ENCODE peak calls at places on chromosomes 2 and 18, in eight cellular contexts. One of them, this sample, is unnamed.

GRCh38 chr2:179302764-179303561 is 38.3 kb upstream of the SESTD1 start:
- DNase-seq in NCI-H748 treated with DMSO at 0.1 percent for 48 hours: no peak
- DNase-seq in T-helper 17 cell: no peak
- DNase-seq in HTR-8/SVneo: no peak
- DNase-seq in activated CD8-positive, alpha-beta memory T cell treated with anti-CD3 and anti-CD28 coated beads, Interleukin-2, amount 10 ng/mL, durations not matched to agents 7 days and 5 days: no peak
- DNase-seq in stimulated activated CD4-positive, alpha-beta T cell treated with anti-CD3 and anti-CD28 coated beads, TNF-alpha, amount 100 ng/mL, for 1 hour: no peak
- DNase-seq in PC-9: no peak
- DNase-seq in A673: no peak
- DNase-seq in this sample: no peak

GRCh38 chr2:71963295-71963694 is 184.4 kb downstream of the CYP26B1 start:
- DNase-seq in T-helper 17 cell: no peak
- DNase-seq in stimulated activated CD4-positive, alpha-beta T cell treated with anti-CD3 and anti-CD28 coated beads, TNF-alpha, amount 100 ng/mL, for 1 hour: no peak
- DNase-seq in A673: no peak
- DNase-seq in PC-9: no peak
- DNase-seq in HTR-8/SVneo: no peak
- DNase-seq in activated CD8-positive, alpha-beta memory T cell treated with anti-CD3 and anti-CD28 coated beads, Interleukin-2, amount 10 ng/mL, durations not matched to agents 7 days and 5 days: no peak
- DNase-seq in NCI-H748 treated with DMSO at 0.1 percent for 48 hours: no peak
- DNase-seq in this sample: no peak

GRCh38 chr2:175025946-175026345 is 20.8 kb upstream of the CHN1 start:
- DNase-seq in T-helper 17 cell: no peak
- DNase-seq in stimulated activated CD4-positive, alpha-beta T cell treated with anti-CD3 and anti-CD28 coated beads, TNF-alpha, amount 100 ng/mL, for 1 hour: no peak
- DNase-seq in A673: no peak
- DNase-seq in HTR-8/SVneo: no peak
- DNase-seq in NCI-H748 treated with DMSO at 0.1 percent for 48 hours: no peak
- DNase-seq in activated CD8-positive, alpha-beta memory T cell treated with anti-CD3 and anti-CD28 coated beads, Interleukin-2, amount 10 ng/mL, durations not matched to agents 7 days and 5 days: no peak
- DNase-seq in PC-9: no peak
- DNase-seq in this sample: no peak

GRCh38 chr18:8987250-8987649 is 115.2 kb upstream of the NDUFV2 start:
- DNase-seq in HTR-8/SVneo: no peak
- DNase-seq in T-helper 17 cell: no peak
- DNase-seq in stimulated activated CD4-positive, alpha-beta T cell treated with anti-CD3 and anti-CD28 coated beads, TNF-alpha, amount 100 ng/mL, for 1 hour: no peak
- DNase-seq in A673: no peak
- DNase-seq in activated CD8-positive, alpha-beta memory T cell treated with anti-CD3 and anti-CD28 coated beads, Interleukin-2, amount 10 ng/mL, durations not matched to agents 7 days and 5 days: no peak
- DNase-seq in PC-9: no peak
- DNase-seq in NCI-H748 treated with DMSO at 0.1 percent for 48 hours: no peak
- DNase-seq in this sample: no peak

GRCh38 chr18:26103579-26103978 is 13.2 kb upstream of the SS18 start:
- DNase-seq in HTR-8/SVneo: no peak
- DNase-seq in activated CD8-positive, alpha-beta memory T cell treated with anti-CD3 and anti-CD28 coated beads, Interleukin-2, amount 10 ng/mL, durations not matched to agents 7 days and 5 days: peak
- DNase-seq in A673: peak
- DNase-seq in T-helper 17 cell: no peak
- DNase-seq in NCI-H748 treated with DMSO at 0.1 percent for 48 hours: no peak
- DNase-seq in stimulated activated CD4-positive, alpha-beta T cell treated with anti-CD3 and anti-CD28 coated beads, TNF-alpha, amount 100 ng/mL, for 1 hour: no peak
- DNase-seq in PC-9: no peak
- DNase-seq in this sample: no peak

GRCh38 chr18:79241755-79242154 is 154.0 kb upstream of the NFATC1 start:
- DNase-seq in NCI-H748 treated with DMSO at 0.1 percent for 48 hours: peak
- DNase-seq in activated CD8-positive, alpha-beta memory T cell treated with anti-CD3 and anti-CD28 coated beads, Interleukin-2, amount 10 ng/mL, durations not matched to agents 7 days and 5 days: no peak
- DNase-seq in PC-9: no peak
- DNase-seq in T-helper 17 cell: no peak
- DNase-seq in A673: peak
- DNase-seq in HTR-8/SVneo: no peak
- DNase-seq in stimulated activated CD4-positive, alpha-beta T cell treated with anti-CD3 and anti-CD28 coated beads, TNF-alpha, amount 100 ng/mL, for 1 hour: no peak
- DNase-seq in this sample: no peak

GRCh38 chr2:38176619-38177021 is 100.7 kb upstream of the CYP1B1 start:
- DNase-seq in stimulated activated CD4-positive, alpha-beta T cell treated with anti-CD3 and anti-CD28 coated beads, TNF-alpha, amount 100 ng/mL, for 1 hour: no peak
- DNase-seq in HTR-8/SVneo: peak
- DNase-seq in activated CD8-positive, alpha-beta memory T cell treated with anti-CD3 and anti-CD28 coated beads, Interleukin-2, amount 10 ng/mL, durations not matched to agents 7 days and 5 days: no peak
- DNase-seq in T-helper 17 cell: no peak
- DNase-seq in A673: no peak
- DNase-seq in NCI-H748 treated with DMSO at 0.1 percent for 48 hours: no peak
- DNase-seq in PC-9: no peak
- DNase-seq in this sample: no peak

GRCh38 chr2:69340101-69340775 is 46.8 kb downstream of the GFPT1 start:
- DNase-seq in stimulated activated CD4-positive, alpha-beta T cell treated with anti-CD3 and anti-CD28 coated beads, TNF-alpha, amount 100 ng/mL, for 1 hour: no peak
- DNase-seq in activated CD8-positive, alpha-beta memory T cell treated with anti-CD3 and anti-CD28 coated beads, Interleukin-2, amount 10 ng/mL, durations not matched to agents 7 days and 5 days: no peak
- DNase-seq in T-helper 17 cell: no peak
- DNase-seq in NCI-H748 treated with DMSO at 0.1 percent for 48 hours: no peak
- DNase-seq in HTR-8/SVneo: no peak
- DNase-seq in A673: no peak
- DNase-seq in PC-9: no peak
- DNase-seq in this sample: no peak

GRCh38 chr18:30376515-30376914 is 666.0 kb downstream of the DSC3 start:
- DNase-seq in PC-9: no peak
- DNase-seq in activated CD8-positive, alpha-beta memory T cell treated with anti-CD3 and anti-CD28 coated beads, Interleukin-2, amount 10 ng/mL, durations not matched to agents 7 days and 5 days: no peak
- DNase-seq in HTR-8/SVneo: no peak
- DNase-seq in NCI-H748 treated with DMSO at 0.1 percent for 48 hours: peak
- DNase-seq in stimulated activated CD4-positive, alpha-beta T cell treated with anti-CD3 and anti-CD28 coated beads, TNF-alpha, amount 100 ng/mL, for 1 hour: no peak
- DNase-seq in A673: peak
- DNase-seq in T-helper 17 cell: no peak
- DNase-seq in this sample: no peak

GRCh38 chr2:217662984-217663602 is 339.7 kb downstream of the TNS1 start:
- DNase-seq in NCI-H748 treated with DMSO at 0.1 percent for 48 hours: no peak
- DNase-seq in stimulated activated CD4-positive, alpha-beta T cell treated with anti-CD3 and anti-CD28 coated beads, TNF-alpha, amount 100 ng/mL, for 1 hour: no peak
- DNase-seq in T-helper 17 cell: no peak
- DNase-seq in PC-9: peak
- DNase-seq in A673: no peak
- DNase-seq in HTR-8/SVneo: no peak
- DNase-seq in activated CD8-positive, alpha-beta memory T cell treated with anti-CD3 and anti-CD28 coated beads, Interleukin-2, amount 10 ng/mL, durations not matched to agents 7 days and 5 days: no peak
- DNase-seq in this sample: no peak

GRCh38 chr2:232230557-232230956 is 148.0 kb upstream of the ALPP start:
- DNase-seq in activated CD8-positive, alpha-beta memory T cell treated with anti-CD3 and anti-CD28 coated beads, Interleukin-2, amount 10 ng/mL, durations not matched to agents 7 days and 5 days: peak
- DNase-seq in stimulated activated CD4-positive, alpha-beta T cell treated with anti-CD3 and anti-CD28 coated beads, TNF-alpha, amount 100 ng/mL, for 1 hour: no peak
- DNase-seq in T-helper 17 cell: no peak
- DNase-seq in PC-9: no peak
- DNase-seq in HTR-8/SVneo: no peak
- DNase-seq in A673: peak
- DNase-seq in NCI-H748 treated with DMSO at 0.1 percent for 48 hours: no peak
- DNase-seq in this sample: no peak

GRCh38 chr2:94979406-94980375 is 45.8 kb upstream of the MAL start:
- DNase-seq in T-helper 17 cell: no peak
- DNase-seq in A673: no peak
- DNase-seq in stimulated activated CD4-positive, alpha-beta T cell treated with anti-CD3 and anti-CD28 coated beads, TNF-alpha, amount 100 ng/mL, for 1 hour: no peak
- DNase-seq in activated CD8-positive, alpha-beta memory T cell treated with anti-CD3 and anti-CD28 coated beads, Interleukin-2, amount 10 ng/mL, durations not matched to agents 7 days and 5 days: no peak
- DNase-seq in PC-9: no peak
- DNase-seq in HTR-8/SVneo: no peak
- DNase-seq in NCI-H748 treated with DMSO at 0.1 percent for 48 hours: no peak
- DNase-seq in this sample: no peak

GRCh38 chr2:96819101-96819875 is 3.2 kb downstream of the CNNM3 start:
- DNase-seq in T-helper 17 cell: no peak
- DNase-seq in activated CD8-positive, alpha-beta memory T cell treated with anti-CD3 and anti-CD28 coated beads, Interleukin-2, amount 10 ng/mL, durations not matched to agents 7 days and 5 days: no peak
- DNase-seq in PC-9: no peak
- DNase-seq in HTR-8/SVneo: no peak
- DNase-seq in stimulated activated CD4-positive, alpha-beta T cell treated with anti-CD3 and anti-CD28 coated beads, TNF-alpha, amount 100 ng/mL, for 1 hour: no peak
- DNase-seq in NCI-H748 treated with DMSO at 0.1 percent for 48 hours: no peak
- DNase-seq in A673: no peak
- DNase-seq in this sample: no peak

GRCh38 chr2:220855296-220855695 is 716.8 kb downstream of the EPHA4 start:
- DNase-seq in T-helper 17 cell: no peak
- DNase-seq in activated CD8-positive, alpha-beta memory T cell treated with anti-CD3 and anti-CD28 coated beads, Interleukin-2, amount 10 ng/mL, durations not matched to agents 7 days and 5 days: no peak
- DNase-seq in stimulated activated CD4-positive, alpha-beta T cell treated with anti-CD3 and anti-CD28 coated beads, TNF-alpha, amount 100 ng/mL, for 1 hour: no peak
- DNase-seq in NCI-H748 treated with DMSO at 0.1 percent for 48 hours: no peak
- DNase-seq in HTR-8/SVneo: no peak
- DNase-seq in A673: peak
- DNase-seq in PC-9: no peak
- DNase-seq in this sample: peak

GRCh38 chr2:54559593-54560145 is 103.5 kb downstream of the SPTBN1 start:
- DNase-seq in HTR-8/SVneo: peak
- DNase-seq in A673: peak
- DNase-seq in NCI-H748 treated with DMSO at 0.1 percent for 48 hours: no peak
- DNase-seq in PC-9: peak
- DNase-seq in stimulated activated CD4-positive, alpha-beta T cell treated with anti-CD3 and anti-CD28 coated beads, TNF-alpha, amount 100 ng/mL, for 1 hour: no peak
- DNase-seq in T-helper 17 cell: no peak
- DNase-seq in activated CD8-positive, alpha-beta memory T cell treated with anti-CD3 and anti-CD28 coated beads, Interleukin-2, amount 10 ng/mL, durations not matched to agents 7 days and 5 days: no peak
- DNase-seq in this sample: no peak

GRCh38 chr2:158297120-158297519 is 159.4 kb downstream of the CCDC148 start:
- DNase-seq in NCI-H748 treated with DMSO at 0.1 percent for 48 hours: peak
- DNase-seq in activated CD8-positive, alpha-beta memory T cell treated with anti-CD3 and anti-CD28 coated beads, Interleukin-2, amount 10 ng/mL, durations not matched to agents 7 days and 5 days: no peak
- DNase-seq in stimulated activated CD4-positive, alpha-beta T cell treated with anti-CD3 and anti-CD28 coated beads, TNF-alpha, amount 100 ng/mL, for 1 hour: no peak
- DNase-seq in A673: no peak
- DNase-seq in T-helper 17 cell: no peak
- DNase-seq in HTR-8/SVneo: no peak
- DNase-seq in PC-9: no peak
- DNase-seq in this sample: no peak

GRCh38 chr2:111135910-111136297 is 15.2 kb downstream of the BCL2L11 start:
- DNase-seq in NCI-H748 treated with DMSO at 0.1 percent for 48 hours: no peak
- DNase-seq in PC-9: peak
- DNase-seq in A673: no peak
- DNase-seq in activated CD8-positive, alpha-beta memory T cell treated with anti-CD3 and anti-CD28 coated beads, Interleukin-2, amount 10 ng/mL, durations not matched to agents 7 days and 5 days: no peak
- DNase-seq in HTR-8/SVneo: no peak
- DNase-seq in T-helper 17 cell: no peak
- DNase-seq in stimulated activated CD4-positive, alpha-beta T cell treated with anti-CD3 and anti-CD28 coated beads, TNF-alpha, amount 100 ng/mL, for 1 hour: no peak
- DNase-seq in this sample: no peak

GRCh38 chr2:133523406-133523805 is 44.9 kb downstream of the NCKAP5 start:
- DNase-seq in activated CD8-positive, alpha-beta memory T cell treated with anti-CD3 and anti-CD28 coated beads, Interleukin-2, amount 10 ng/mL, durations not matched to agents 7 days and 5 days: no peak
- DNase-seq in stimulated activated CD4-positive, alpha-beta T cell treated with anti-CD3 and anti-CD28 coated beads, TNF-alpha, amount 100 ng/mL, for 1 hour: no peak
- DNase-seq in NCI-H748 treated with DMSO at 0.1 percent for 48 hours: no peak
- DNase-seq in A673: no peak
- DNase-seq in HTR-8/SVneo: no peak
- DNase-seq in PC-9: no peak
- DNase-seq in T-helper 17 cell: no peak
- DNase-seq in this sample: no peak

GRCh38 chr2:19102696-19103403 is 255.6 kb downstream of the OSR1 start:
- DNase-seq in A673: no peak
- DNase-seq in T-helper 17 cell: no peak
- DNase-seq in PC-9: no peak
- DNase-seq in activated CD8-positive, alpha-beta memory T cell treated with anti-CD3 and anti-CD28 coated beads, Interleukin-2, amount 10 ng/mL, durations not matched to agents 7 days and 5 days: no peak
- DNase-seq in stimulated activated CD4-positive, alpha-beta T cell treated with anti-CD3 and anti-CD28 coated beads, TNF-alpha, amount 100 ng/mL, for 1 hour: no peak
- DNase-seq in NCI-H748 treated with DMSO at 0.1 percent for 48 hours: no peak
- DNase-seq in HTR-8/SVneo: no peak
- DNase-seq in this sample: no peak

GRCh38 chr2:10228611-10229365 is 73.9 kb upstream of the HPCAL1 start:
- DNase-seq in A673: no peak
- DNase-seq in HTR-8/SVneo: no peak
- DNase-seq in NCI-H748 treated with DMSO at 0.1 percent for 48 hours: peak
- DNase-seq in activated CD8-positive, alpha-beta memory T cell treated with anti-CD3 and anti-CD28 coated beads, Interleukin-2, amount 10 ng/mL, durations not matched to agents 7 days and 5 days: no peak
- DNase-seq in PC-9: no peak
- DNase-seq in T-helper 17 cell: no peak
- DNase-seq in stimulated activated CD4-positive, alpha-beta T cell treated with anti-CD3 and anti-CD28 coated beads, TNF-alpha, amount 100 ng/mL, for 1 hour: no peak
- DNase-seq in this sample: no peak

GRCh38 chr18:21904856-21905255 is 164.3 kb downstream of the MIB1 start:
- DNase-seq in NCI-H748 treated with DMSO at 0.1 percent for 48 hours: no peak
- DNase-seq in HTR-8/SVneo: no peak
- DNase-seq in activated CD8-positive, alpha-beta memory T cell treated with anti-CD3 and anti-CD28 coated beads, Interleukin-2, amount 10 ng/mL, durations not matched to agents 7 days and 5 days: no peak
- DNase-seq in stimulated activated CD4-positive, alpha-beta T cell treated with anti-CD3 and anti-CD28 coated beads, TNF-alpha, amount 100 ng/mL, for 1 hour: no peak
- DNase-seq in PC-9: no peak
- DNase-seq in A673: no peak
- DNase-seq in T-helper 17 cell: no peak
- DNase-seq in this sample: no peak

GRCh38 chr2:98870516-98871158 is 65.4 kb downstream of the CRACDL start:
- DNase-seq in PC-9: no peak
- DNase-seq in activated CD8-positive, alpha-beta memory T cell treated with anti-CD3 and anti-CD28 coated beads, Interleukin-2, amount 10 ng/mL, durations not matched to agents 7 days and 5 days: no peak
- DNase-seq in T-helper 17 cell: no peak
- DNase-seq in HTR-8/SVneo: no peak
- DNase-seq in A673: no peak
- DNase-seq in NCI-H748 treated with DMSO at 0.1 percent for 48 hours: no peak
- DNase-seq in stimulated activated CD4-positive, alpha-beta T cell treated with anti-CD3 and anti-CD28 coated beads, TNF-alpha, amount 100 ng/mL, for 1 hour: no peak
- DNase-seq in this sample: no peak

GRCh38 chr2:116162395-116162794 is 1652.1 kb upstream of the DDX18 start:
- DNase-seq in PC-9: no peak
- DNase-seq in A673: no peak
- DNase-seq in NCI-H748 treated with DMSO at 0.1 percent for 48 hours: no peak
- DNase-seq in stimulated activated CD4-positive, alpha-beta T cell treated with anti-CD3 and anti-CD28 coated beads, TNF-alpha, amount 100 ng/mL, for 1 hour: no peak
- DNase-seq in activated CD8-positive, alpha-beta memory T cell treated with anti-CD3 and anti-CD28 coated beads, Interleukin-2, amount 10 ng/mL, durations not matched to agents 7 days and 5 days: no peak
- DNase-seq in T-helper 17 cell: no peak
- DNase-seq in HTR-8/SVneo: no peak
- DNase-seq in this sample: no peak

GRCh38 chr2:162113771-162114168 is 38.3 kb downstream of the GCG start:
- DNase-seq in A673: no peak
- DNase-seq in activated CD8-positive, alpha-beta memory T cell treated with anti-CD3 and anti-CD28 coated beads, Interleukin-2, amount 10 ng/mL, durations not matched to agents 7 days and 5 days: no peak
- DNase-seq in NCI-H748 treated with DMSO at 0.1 percent for 48 hours: no peak
- DNase-seq in stimulated activated CD4-positive, alpha-beta T cell treated with anti-CD3 and anti-CD28 coated beads, TNF-alpha, amount 100 ng/mL, for 1 hour: no peak
- DNase-seq in T-helper 17 cell: no peak
- DNase-seq in PC-9: no peak
- DNase-seq in HTR-8/SVneo: no peak
- DNase-seq in this sample: no peak

GRCh38 chr2:15642334-15643208 is 50.9 kb downstream of the DDX1 start:
- DNase-seq in PC-9: no peak
- DNase-seq in stimulated activated CD4-positive, alpha-beta T cell treated with anti-CD3 and anti-CD28 coated beads, TNF-alpha, amount 100 ng/mL, for 1 hour: no peak
- DNase-seq in NCI-H748 treated with DMSO at 0.1 percent for 48 hours: no peak
- DNase-seq in A673: no peak
- DNase-seq in activated CD8-positive, alpha-beta memory T cell treated with anti-CD3 and anti-CD28 coated beads, Interleukin-2, amount 10 ng/mL, durations not matched to agents 7 days and 5 days: no peak
- DNase-seq in HTR-8/SVneo: no peak
- DNase-seq in T-helper 17 cell: no peak
- DNase-seq in this sample: no peak

GRCh38 chr2:10486601-10487079 is 38.5 kb upstream of the ODC1 start:
- DNase-seq in PC-9: no peak
- DNase-seq in HTR-8/SVneo: no peak
- DNase-seq in stimulated activated CD4-positive, alpha-beta T cell treated with anti-CD3 and anti-CD28 coated beads, TNF-alpha, amount 100 ng/mL, for 1 hour: no peak
- DNase-seq in activated CD8-positive, alpha-beta memory T cell treated with anti-CD3 and anti-CD28 coated beads, Interleukin-2, amount 10 ng/mL, durations not matched to agents 7 days and 5 days: peak
- DNase-seq in NCI-H748 treated with DMSO at 0.1 percent for 48 hours: peak
- DNase-seq in A673: peak
- DNase-seq in T-helper 17 cell: no peak
- DNase-seq in this sample: no peak

GRCh38 chr2:122815120-122815519 is 1059.7 kb downstream of the TSN start:
- DNase-seq in NCI-H748 treated with DMSO at 0.1 percent for 48 hours: no peak
- DNase-seq in stimulated activated CD4-positive, alpha-beta T cell treated with anti-CD3 and anti-CD28 coated beads, TNF-alpha, amount 100 ng/mL, for 1 hour: no peak
- DNase-seq in activated CD8-positive, alpha-beta memory T cell treated with anti-CD3 and anti-CD28 coated beads, Interleukin-2, amount 10 ng/mL, durations not matched to agents 7 days and 5 days: no peak
- DNase-seq in A673: no peak
- DNase-seq in PC-9: peak
- DNase-seq in HTR-8/SVneo: no peak
- DNase-seq in T-helper 17 cell: no peak
- DNase-seq in this sample: no peak

GRCh38 chr2:157426477-157426994 is 17.4 kb downstream of the CYTIP start:
- DNase-seq in NCI-H748 treated with DMSO at 0.1 percent for 48 hours: no peak
- DNase-seq in PC-9: no peak
- DNase-seq in A673: no peak
- DNase-seq in stimulated activated CD4-positive, alpha-beta T cell treated with anti-CD3 and anti-CD28 coated beads, TNF-alpha, amount 100 ng/mL, for 1 hour: no peak
- DNase-seq in HTR-8/SVneo: no peak
- DNase-seq in activated CD8-positive, alpha-beta memory T cell treated with anti-CD3 and anti-CD28 coated beads, Interleukin-2, amount 10 ng/mL, durations not matched to agents 7 days and 5 days: no peak
- DNase-seq in T-helper 17 cell: no peak
- DNase-seq in this sample: no peak

GRCh38 chr2:40020997-40021396 is 241.9 kb upstream of the THUMPD2 start:
- DNase-seq in T-helper 17 cell: no peak
- DNase-seq in stimulated activated CD4-positive, alpha-beta T cell treated with anti-CD3 and anti-CD28 coated beads, TNF-alpha, amount 100 ng/mL, for 1 hour: no peak
- DNase-seq in NCI-H748 treated with DMSO at 0.1 percent for 48 hours: no peak
- DNase-seq in HTR-8/SVneo: no peak
- DNase-seq in activated CD8-positive, alpha-beta memory T cell treated with anti-CD3 and anti-CD28 coated beads, Interleukin-2, amount 10 ng/mL, durations not matched to agents 7 days and 5 days: no peak
- DNase-seq in A673: no peak
- DNase-seq in PC-9: no peak
- DNase-seq in this sample: no peak

GRCh38 chr2:223582001-223582400 is 20.2 kb downstream of the SCG2 start:
- DNase-seq in activated CD8-positive, alpha-beta memory T cell treated with anti-CD3 and anti-CD28 coated beads, Interleukin-2, amount 10 ng/mL, durations not matched to agents 7 days and 5 days: no peak
- DNase-seq in A673: no peak
- DNase-seq in PC-9: no peak
- DNase-seq in T-helper 17 cell: no peak
- DNase-seq in NCI-H748 treated with DMSO at 0.1 percent for 48 hours: no peak
- DNase-seq in HTR-8/SVneo: no peak
- DNase-seq in stimulated activated CD4-positive, alpha-beta T cell treated with anti-CD3 and anti-CD28 coated beads, TNF-alpha, amount 100 ng/mL, for 1 hour: no peak
- DNase-seq in this sample: no peak

GRCh38 chr2:226050822-226051221 is 651.3 kb downstream of the NYAP2 start:
- DNase-seq in T-helper 17 cell: no peak
- DNase-seq in activated CD8-positive, alpha-beta memory T cell treated with anti-CD3 and anti-CD28 coated beads, Interleukin-2, amount 10 ng/mL, durations not matched to agents 7 days and 5 days: no peak
- DNase-seq in A673: no peak
- DNase-seq in stimulated activated CD4-positive, alpha-beta T cell treated with anti-CD3 and anti-CD28 coated beads, TNF-alpha, amount 100 ng/mL, for 1 hour: no peak
- DNase-seq in NCI-H748 treated with DMSO at 0.1 percent for 48 hours: no peak
- DNase-seq in PC-9: no peak
- DNase-seq in HTR-8/SVneo: no peak
- DNase-seq in this sample: no peak

GRCh38 chr2:39661771-39662325 is 3.9 kb upstream of the TMEM178A start:
- DNase-seq in stimulated activated CD4-positive, alpha-beta T cell treated with anti-CD3 and anti-CD28 coated beads, TNF-alpha, amount 100 ng/mL, for 1 hour: no peak
- DNase-seq in activated CD8-positive, alpha-beta memory T cell treated with anti-CD3 and anti-CD28 coated beads, Interleukin-2, amount 10 ng/mL, durations not matched to agents 7 days and 5 days: no peak
- DNase-seq in NCI-H748 treated with DMSO at 0.1 percent for 48 hours: no peak
- DNase-seq in A673: no peak
- DNase-seq in HTR-8/SVneo: no peak
- DNase-seq in PC-9: no peak
- DNase-seq in T-helper 17 cell: no peak
- DNase-seq in this sample: no peak

GRCh38 chr2:190720276-190720675 is 71.4 kb downstream of the NAB1 start:
- DNase-seq in NCI-H748 treated with DMSO at 0.1 percent for 48 hours: no peak
- DNase-seq in activated CD8-positive, alpha-beta memory T cell treated with anti-CD3 and anti-CD28 coated beads, Interleukin-2, amount 10 ng/mL, durations not matched to agents 7 days and 5 days: no peak
- DNase-seq in stimulated activated CD4-positive, alpha-beta T cell treated with anti-CD3 and anti-CD28 coated beads, TNF-alpha, amount 100 ng/mL, for 1 hour: no peak
- DNase-seq in A673: no peak
- DNase-seq in T-helper 17 cell: no peak
- DNase-seq in HTR-8/SVneo: no peak
- DNase-seq in PC-9: no peak
- DNase-seq in this sample: no peak

GRCh38 chr2:48157150-48157549 is 250.9 kb upstream of the FBXO11 start:
- DNase-seq in activated CD8-positive, alpha-beta memory T cell treated with anti-CD3 and anti-CD28 coated beads, Interleukin-2, amount 10 ng/mL, durations not matched to agents 7 days and 5 days: no peak
- DNase-seq in PC-9: no peak
- DNase-seq in T-helper 17 cell: no peak
- DNase-seq in HTR-8/SVneo: no peak
- DNase-seq in A673: no peak
- DNase-seq in stimulated activated CD4-positive, alpha-beta T cell treated with anti-CD3 and anti-CD28 coated beads, TNF-alpha, amount 100 ng/mL, for 1 hour: no peak
- DNase-seq in NCI-H748 treated with DMSO at 0.1 percent for 48 hours: no peak
- DNase-seq in this sample: no peak

This sample was measured in NCI-H2227 treated with DMSO at 0.1 percent for 48 hours.